ENCODE peak calls at places on chromosome X, in eight cellular contexts. J is fibroblast of lung, O is MM.1S, Q is glutamatergic neuron, G is transverse colon, E is cardiac muscle cell, H is foreskin fibroblast, C is A549. B is an unnamed sample.

GRCh38 chrX:40040686-40041461 is 56.9 kb downstream of the BCOR start:
- DNase-seq in J (no peak), O (no peak), Q (no peak), G (no peak), E (peak; percentile 18), H (no peak), C (no peak), B (no peak)

GRCh38 chrX:30504309-30504708 is 73.3 kb downstream of the TASL start:
- DNase-seq in J (peak; percentile 56), O (peak; percentile 21), Q (no peak), G (no peak), E (peak; percentile 49), H (no peak), C (peak; percentile 30), B (peak; percentile 14)

GRCh38 chrX:136310411-136310810 is 9.6 kb downstream of the ADGRG4 start:
- DNase-seq in J (no peak), O (no peak), Q (no peak), G (no peak), E (peak; percentile 20), H (no peak), C (peak; percentile 2), B (no peak)

GRCh38 chrX:154458954-154459829 is 1.1 kb downstream of the PLXNA3 start:
- DNase-seq in J (no peak), O (peak; percentile 34), Q (peak; percentile 46), G (peak; percentile 53), E (no peak), H (no peak), C (no peak), B (no peak)

GRCh38 chrX:74249963-74250362 is 54.0 kb upstream of the ZCCHC13 start:
- DNase-seq in J (no peak), O (no peak), Q (no peak), G (no peak), E (no peak), H (no peak), C (peak; percentile 74), B (no peak)

GRCh38 chrX:124211312-124211942 is 121.0 kb upstream of the TEX13D start:
- DNase-seq in J (peak; percentile 19), O (peak; percentile 48), Q (no peak), G (no peak), E (peak; percentile 11), H (no peak), C (peak; percentile 32), B (no peak)

GRCh38 chrX:21655901-21656586 is 2.1 kb downstream of the KLHL34 start:
- DNase-seq in J (no peak), O (no peak), Q (no peak), G (no peak), E (no peak), H (no peak), C (no peak), B (no peak)

GRCh38 chrX:11864171-11864570 is 106.1 kb downstream of the MSL3 start:
- DNase-seq in J (no peak), O (no peak), Q (no peak), G (no peak), E (no peak), H (no peak), C (no peak), B (no peak)

GRCh38 chrX:113384628-113385027 is 544.0 kb upstream of the AMOT start:
- DNase-seq in J (peak; percentile 52), O (no peak), Q (no peak), G (no peak), E (peak; percentile 87), H (peak; percentile 72), C (no peak), B (peak; percentile 61)

GRCh38 chrX:84156831-84157230 is 31.2 kb downstream of the RPS6KA6 start:
- DNase-seq in J (no peak), O (no peak), Q (no peak), G (no peak), E (no peak), H (no peak), C (no peak), B (no peak)

GRCh38 chrX:24153175-24153795 is 3.8 kb downstream of the ZFX start:
- DNase-seq in J (no peak), O (no peak), Q (peak; percentile 17), G (no peak), E (peak; percentile 36), H (no peak), C (peak; percentile 48), B (no peak)

GRCh38 chrX:39559229-39559628 is 538.5 kb downstream of the BCOR start:
- DNase-seq in J (no peak), O (no peak), Q (no peak), G (no peak), E (no peak), H (no peak), C (no peak), B (no peak)

GRCh38 chrX:147877726-147878125 is 34.0 kb upstream of the FMR1 start:
- DNase-seq in J (no peak), O (no peak), Q (no peak), G (no peak), E (no peak), H (no peak), C (no peak), B (no peak)

DNA sequence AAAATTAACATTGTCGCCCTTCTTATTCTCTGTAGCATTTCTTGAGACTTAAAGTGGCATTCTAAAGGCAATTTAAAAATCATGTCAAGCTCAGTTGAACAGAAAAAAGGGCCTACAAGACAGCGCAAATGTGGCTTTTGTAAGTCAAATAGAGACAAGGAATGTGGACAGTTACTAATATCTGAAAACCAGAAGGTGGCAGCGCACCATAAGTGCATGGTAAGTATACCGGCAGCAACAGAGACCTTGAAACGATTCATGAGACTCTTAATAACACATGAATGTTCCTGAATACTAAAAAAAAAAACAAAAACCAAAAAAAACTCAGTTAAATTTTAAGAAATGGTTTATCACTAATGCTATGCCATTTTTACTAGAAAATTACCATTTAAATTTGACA is 82.4 kb upstream of the HPRT1 start:
- DNase-seq in J (peak; percentile 65), O (peak; percentile 64), Q (no peak), G (no peak), E (peak; percentile 65), H (peak; percentile 21), C (peak; percentile 62), B (peak; percentile 8)
- TF ChIP-seq CTCF in J (peak; percentile 24), O (peak; percentile 35), Q (no peak), G (no peak), E (peak; percentile 44), H (peak; percentile 25), C (peak; percentile 48), B (peak; percentile 37)

DNA sequence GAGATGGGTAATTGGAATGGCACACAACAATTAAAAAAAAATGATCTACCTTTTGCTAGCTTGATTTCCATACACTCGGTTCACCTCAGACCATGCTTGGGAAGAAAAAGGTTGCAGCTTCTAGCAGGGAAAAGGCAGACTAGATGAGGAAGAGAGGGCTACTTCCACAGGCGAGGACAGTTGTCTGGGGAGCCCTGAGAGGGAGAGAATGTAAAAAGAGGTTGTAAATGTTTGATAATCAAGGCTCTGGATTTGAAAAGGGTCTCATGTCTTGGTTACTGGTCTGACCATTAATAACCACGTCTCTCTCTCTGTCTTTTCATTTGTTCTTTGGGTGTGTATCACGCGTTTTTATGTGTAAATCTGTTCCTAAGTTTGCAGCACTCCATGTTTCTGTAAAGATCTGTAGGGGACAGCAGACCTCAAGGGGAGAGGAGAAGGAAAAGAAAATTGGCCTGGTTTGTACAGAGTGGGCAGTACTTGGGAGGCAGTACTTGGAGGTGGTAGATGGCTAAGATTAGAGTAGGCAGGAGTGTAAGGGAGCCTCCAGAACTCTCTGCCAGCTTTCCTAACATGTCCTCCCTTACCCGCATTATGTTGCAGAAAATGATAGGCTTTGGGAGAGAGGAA is 750 bp downstream of the ARMCX5 start:
- DNase-seq in J (peak; percentile 54), O (no peak), Q (no peak), G (no peak), E (peak; percentile 36), H (peak; percentile 23), C (peak; percentile 5), B (no peak)
- TF ChIP-seq CTCF in J (no peak), O (no peak), Q (no peak), G (no peak), E (peak; percentile 12), H (no peak), C (no peak), B (peak; percentile 30)

DNA sequence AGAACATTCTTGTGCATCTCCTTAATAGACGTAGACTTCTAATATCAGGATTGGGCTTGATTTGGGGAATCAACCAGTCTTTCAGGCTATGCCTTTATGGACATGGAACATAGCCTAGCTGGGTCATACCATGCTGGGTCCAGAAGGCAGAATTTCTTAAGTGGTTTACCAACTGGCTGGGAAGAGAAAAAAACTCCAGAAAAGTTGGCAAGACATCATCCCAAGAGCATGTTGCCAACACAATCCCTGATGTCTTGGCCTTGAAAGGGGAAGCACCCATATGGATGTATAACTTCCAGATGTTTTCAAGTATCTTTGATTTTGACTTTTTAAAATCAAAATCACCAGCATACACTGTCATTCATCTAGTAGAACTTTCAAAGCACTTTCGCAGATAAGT is 138.0 kb upstream of the FGF13 start:
- DNase-seq in J (no peak), O (no peak), Q (no peak), G (no peak), E (no peak), H (no peak), C (no peak), B (no peak)
- TF ChIP-seq CTCF in J (no peak), O (no peak), Q (no peak), G (no peak), E (no peak), H (no peak), C (no peak), B (no peak)

DNA sequence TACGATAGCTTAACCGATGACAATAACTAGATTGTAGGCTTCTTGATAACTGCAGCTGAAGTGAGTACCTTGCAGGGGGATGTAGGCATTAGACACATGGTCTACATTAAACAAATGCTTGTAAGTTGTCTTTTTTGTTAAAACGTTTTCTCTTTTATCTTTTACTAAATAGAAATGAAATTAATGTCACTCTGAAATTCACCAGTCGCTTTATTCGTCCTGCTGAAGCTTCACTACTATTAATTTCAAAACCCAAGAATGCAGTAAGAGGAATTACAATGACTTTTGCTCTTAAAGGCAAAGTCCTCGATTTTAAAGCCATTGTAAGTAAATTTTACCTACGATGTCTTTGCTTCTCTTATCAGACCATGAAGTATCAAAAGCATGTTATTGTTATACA is 239.7 kb downstream of the CFAP47 start:
- DNase-seq in J (no peak), O (no peak), Q (no peak), G (no peak), E (no peak), H (no peak), C (no peak), B (no peak)
- TF ChIP-seq CTCF in J (no peak), O (no peak), Q (no peak), G (no peak), E (no peak), H (no peak), C (no peak), B (no peak)

DNA sequence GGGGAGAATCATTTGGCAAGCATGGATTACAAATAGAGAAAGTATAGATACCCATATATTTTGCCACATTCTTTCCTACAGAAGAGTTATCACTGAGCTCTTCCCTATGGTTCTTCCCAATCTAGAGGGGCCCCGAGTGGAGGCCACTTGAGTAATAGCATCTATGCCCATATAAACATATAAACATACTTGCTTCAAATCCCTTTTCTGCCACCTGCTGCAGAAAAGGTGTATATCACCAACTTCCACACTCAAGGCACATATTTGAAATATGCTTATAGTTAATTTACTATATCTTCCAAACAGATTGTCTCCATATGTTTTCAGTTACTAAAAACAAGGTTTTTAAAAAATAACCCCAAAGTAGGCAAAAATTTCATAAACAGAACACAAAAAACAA is 642.8 kb upstream of the DIPK2B start:
- DNase-seq in J (peak; percentile 28), O (peak; percentile 14), Q (no peak), G (no peak), E (peak; percentile 21), H (no peak), C (peak; percentile 31), B (no peak)
- TF ChIP-seq CTCF in J (no peak), O (peak; percentile 30), Q (no peak), G (no peak), E (no peak), H (no peak), C (peak; percentile 17), B (no peak)

B was measured in AG09319.